ENCODE peak calls at places on chromosomes 13 and 19, in four cellular contexts. O is A549, K is Panc1, E is HL-60. V is an unnamed sample.

GRCh38 chr19:38001158-38001781 is 94.3 kb downstream of the SIPA1L3 start:
- DNase-seq in O (no peak), K (no peak), E (no peak), V (no peak)

GRCh38 chr19:48629599-48630288 is 7.4 kb downstream of the DBP start:
- DNase-seq in O (no peak), K (no peak), E (no peak), V (peak)

GRCh38 chr19:13640611-13641010 is 123.7 kb upstream of the MRI1 start:
- DNase-seq in O (no peak), K (no peak), E (no peak), V (no peak)

GRCh38 chr13:41708648-41709175 is 251.4 kb downstream of the RGCC start:
- DNase-seq in O (no peak), K (no peak), E (no peak), V (peak)

GRCh38 chr19:34399886-34400285 is 4.3 kb upstream of the PDCD2L start:
- DNase-seq in O (no peak), K (no peak), E (no peak), V (no peak)

GRCh38 chr19:44891016-44891882 is at the start of gene TOMM40:
- DNase-seq in O (peak), K (no peak), E (no peak), V (peak)

GRCh38 chr19:21256722-21257121 is 72.5 kb downstream of the ZNF708 start:
- DNase-seq in O (peak), K (no peak), E (peak), V (peak)

GRCh38 chr13:98333481-98333880 is 156.4 kb upstream of the RNF113B start:
- DNase-seq in O (no peak), K (no peak), E (no peak), V (no peak)

GRCh38 chr13:90553167-90553566 is 794.3 kb upstream of the MIR17HG start:
- DNase-seq in O (no peak), K (no peak), E (no peak), V (no peak)

GRCh38 chr13:44591316-44591715 is 15.2 kb upstream of the TSC22D1 start:
- DNase-seq in O (no peak), K (no peak), E (no peak), V (peak)

GRCh38 chr19:2266183-2266993 is 10.2 kb upstream of the JSRP1 start:
- DNase-seq in O (no peak), K (no peak), E (peak), V (no peak)

GRCh38 chr13:30224732-30225131 is 82.6 kb downstream of the KATNAL1 start:
- DNase-seq in O (peak), K (peak), E (no peak), V (no peak)

GRCh38 chr13:73060251-73061160 is 1.7 kb downstream of the KLF5 start:
- DNase-seq in O (no peak), K (no peak), E (no peak), V (no peak)

GRCh38 chr19:33063356-33064116 is 1.2 kb downstream of the RHPN2 start:
- DNase-seq in O (peak), K (no peak), E (no peak), V (peak)

GRCh38 chr13:96075953-96076543 is 13.9 kb upstream of the HS6ST3 start:
- DNase-seq in O (no peak), K (no peak), E (no peak), V (peak)

GRCh38 chr13:32314968-32315254 is 252 bp downstream of the ZAR1L start:
- DNase-seq in O (peak), K (peak), E (no peak), V (peak)

GRCh38 chr13:84870190-84870589 is 929.0 kb downstream of the SLITRK6 start:
- DNase-seq in O (peak), K (no peak), E (peak), V (peak)

GRCh38 chr19:2923510-2923909 is 21.3 kb downstream of the ZNF77 start:
- DNase-seq in O (no peak), K (no peak), E (no peak), V (no peak)

GRCh38 chr19:21202865-21203494 is 61.1 kb downstream of the ZNF431 start:
- DNase-seq in O (peak), K (peak), E (peak), V (peak)

GRCh38 chr13:50133277-50133953 is 118.2 kb downstream of the KCNRG start:
- DNase-seq in O (no peak), K (no peak), E (no peak), V (peak)

GRCh38 chr13:29754486-29754806 is 96.0 kb downstream of the UBL3 start:
- DNase-seq in O (peak), K (no peak), E (no peak), V (peak)

GRCh38 chr13:30149248-30149647 is 158.1 kb downstream of the KATNAL1 start:
- DNase-seq in O (no peak), K (no peak), E (no peak), V (no peak)

GRCh38 chr13:24269803-24270202 is 39.6 kb upstream of the C1QTNF9 start:
- DNase-seq in O (no peak), K (no peak), E (no peak), V (no peak)

GRCh38 chr19:45424191-45425058 is 708 bp upstream of the ERCC1 start:
- DNase-seq in O (peak), K (no peak), E (peak), V (peak)

GRCh38 chr19:16290692-16291091 is 33.9 kb upstream of the KLF2 start:
- DNase-seq in O (no peak), K (no peak), E (no peak), V (no peak)

GRCh38 chr19:12580180-12580694 is 29.0 kb upstream of the ZNF564 start:
- DNase-seq in O (no peak), K (no peak), E (no peak), V (no peak)

GRCh38 chr19:42422092-42422575 is 5.1 kb downstream of the LIPE start:
- DNase-seq in O (no peak), K (no peak), E (no peak), V (no peak)

GRCh38 chr13:109740121-109740520 is 46.3 kb downstream of the IRS2 start:
- DNase-seq in O (no peak), K (no peak), E (no peak), V (no peak)

GRCh38 chr19:48806818-48807589 is 3.8 kb downstream of the BCAT2 start:
- DNase-seq in O (peak), K (no peak), E (peak), V (peak)

GRCh38 chr13:25857830-25858229 is 194.0 kb downstream of the SHISA2 start:
- DNase-seq in O (no peak), K (no peak), E (no peak), V (no peak)

GRCh38 chr19:19540707-19541515 is 2.8 kb downstream of the CILP2 start:
- DNase-seq in O (peak), K (no peak), E (peak), V (peak)

GRCh38 chr19:42024622-42025111 is 30.6 kb upstream of the ATP1A3 start:
- DNase-seq in O (no peak), K (no peak), E (no peak), V (no peak)

GRCh38 chr13:99339736-99340392 is 32.7 kb upstream of the GPR183 start:
- DNase-seq in O (no peak), K (no peak), E (peak), V (no peak)

GRCh38 chr13:21675095-21676007 is 4.5 kb downstream of the FGF9 start:
- DNase-seq in O (no peak), K (no peak), E (no peak), V (peak)

GRCh38 chr13:40438022-40438692 is 228.3 kb downstream of the FOXO1 start:
- DNase-seq in O (no peak), K (no peak), E (no peak), V (no peak)

GRCh38 chr13:94464771-94465170 is 14.7 kb downstream of the DCT start:
- DNase-seq in O (no peak), K (no peak), E (no peak), V (no peak)

GRCh38 chr19:45470147-45471081 is 2.6 kb downstream of the FOSB start:
- DNase-seq in O (peak), K (no peak), E (no peak), V (no peak)

GRCh38 chr13:73210218-73210883 is 151.5 kb downstream of the KLF5 start:
- DNase-seq in O (peak), K (no peak), E (no peak), V (no peak)

DNA sequence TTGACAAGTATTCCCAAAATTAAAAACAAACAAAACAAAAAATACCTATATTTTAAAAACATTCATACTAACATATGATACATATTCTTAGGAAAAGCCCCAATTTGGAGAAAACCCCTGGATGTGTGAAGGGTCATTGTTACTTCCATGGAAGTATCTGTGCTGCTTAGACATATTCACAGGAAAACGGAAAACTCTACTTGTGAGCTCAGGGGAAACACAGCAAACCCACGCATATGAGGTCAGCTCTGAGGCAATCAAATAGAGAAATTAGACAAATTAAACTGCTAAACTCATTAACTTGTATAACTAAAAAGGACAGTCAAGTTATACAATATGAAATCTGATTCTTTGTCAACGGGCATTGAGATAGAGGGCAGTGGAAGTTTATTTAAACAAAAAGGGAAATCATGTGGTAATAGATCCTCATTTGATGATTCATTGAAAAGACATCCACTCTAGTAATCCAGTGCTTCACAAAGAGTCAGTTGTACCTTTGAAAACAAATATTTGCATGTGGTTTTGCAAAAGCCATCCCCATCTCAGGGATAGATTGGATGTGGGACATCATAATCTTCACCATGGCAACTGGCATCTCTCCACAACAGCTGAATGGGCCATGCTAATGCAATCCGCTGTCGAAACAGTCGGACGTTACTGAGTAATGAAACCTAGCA is 423.4 kb downstream of the ITGBL1 start:
- DNase-seq in O (peak), K (peak), E (no peak), V (no peak)
- TF ChIP-seq REST in O (no peak), K (no peak), E (no peak), V (no peak)

GRCh38 chr19:46861691-46862503 is 1.1 kb downstream of the ARHGAP35 start:
- DNase-seq in O (no peak), K (no peak), E (peak), V (peak)
- TF ChIP-seq REST in O (no peak), K (no peak), E (peak), V (no peak)

DNA sequence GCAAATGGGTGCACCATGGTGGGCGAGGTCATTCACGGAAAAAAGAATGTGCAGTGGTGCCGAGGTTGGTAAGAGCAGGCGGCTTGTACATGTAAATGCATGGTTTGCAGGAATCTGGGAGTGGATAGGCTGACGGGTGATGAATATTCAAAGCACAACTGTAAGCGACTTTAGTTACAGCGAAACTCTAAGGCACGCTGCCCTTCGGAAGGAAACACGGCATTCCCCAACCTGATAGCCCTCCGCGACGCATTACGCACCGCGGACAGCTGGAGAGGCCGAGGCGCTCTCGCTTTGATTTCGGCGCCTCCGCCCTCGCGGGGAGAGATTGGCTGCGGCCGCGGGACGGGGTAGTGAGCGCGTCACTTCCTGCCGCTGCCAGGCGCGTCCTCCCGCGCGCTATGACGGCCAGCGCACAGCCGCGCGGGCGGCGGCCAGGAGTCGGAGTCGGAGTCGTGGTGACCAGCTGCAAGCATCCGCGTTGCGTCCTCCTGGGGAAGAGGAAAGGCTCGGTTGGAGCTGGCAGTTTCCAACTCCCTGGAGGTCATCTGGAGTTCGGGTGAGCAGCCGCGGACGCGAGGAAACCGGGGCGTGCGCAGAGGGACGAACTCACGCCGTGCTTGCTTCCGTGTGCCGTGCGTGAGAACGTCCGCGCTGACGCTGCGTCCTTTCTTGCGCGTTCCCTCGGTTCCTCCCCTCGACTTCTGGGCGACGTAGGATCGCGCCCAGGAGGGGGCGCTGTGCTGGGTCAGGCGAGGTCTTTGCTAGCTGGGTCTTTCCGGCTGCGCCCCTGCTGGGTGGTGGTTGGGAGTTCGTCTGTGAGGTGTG is at the start of gene NUDT15:
- DNase-seq in O (peak), K (peak), E (peak), V (peak)
- TF ChIP-seq REST in O (no peak), K (no peak), E (peak), V (no peak)

GRCh38 chr13:74681891-74682290 is 547.7 kb upstream of the KLF12 start:
- DNase-seq in O (no peak), K (no peak), E (no peak), V (no peak)

GRCh38 chr13:74678308-74678958 is 544.2 kb upstream of the KLF12 start:
- DNase-seq in O (no peak), K (no peak), E (no peak), V (no peak)

GRCh38 chr13:74687452-74688180 is 553.4 kb upstream of the KLF12 start:
- DNase-seq in O (no peak), K (no peak), E (no peak), V (peak)

GRCh38 chr13:74683411-74683810 is 549.2 kb upstream of the KLF12 start:
- DNase-seq in O (no peak), K (no peak), E (no peak), V (peak)
- TF ChIP-seq REST in O (no peak), K (no peak), E (no peak), V (no peak)

GRCh38 chr19:54136086-54136863 is 1.3 kb upstream of the CNOT3 start:
- DNase-seq in O (no peak), K (no peak), E (no peak), V (peak)
- TF ChIP-seq REST in O (no peak), K (no peak), E (no peak), V (no peak)

DNA sequence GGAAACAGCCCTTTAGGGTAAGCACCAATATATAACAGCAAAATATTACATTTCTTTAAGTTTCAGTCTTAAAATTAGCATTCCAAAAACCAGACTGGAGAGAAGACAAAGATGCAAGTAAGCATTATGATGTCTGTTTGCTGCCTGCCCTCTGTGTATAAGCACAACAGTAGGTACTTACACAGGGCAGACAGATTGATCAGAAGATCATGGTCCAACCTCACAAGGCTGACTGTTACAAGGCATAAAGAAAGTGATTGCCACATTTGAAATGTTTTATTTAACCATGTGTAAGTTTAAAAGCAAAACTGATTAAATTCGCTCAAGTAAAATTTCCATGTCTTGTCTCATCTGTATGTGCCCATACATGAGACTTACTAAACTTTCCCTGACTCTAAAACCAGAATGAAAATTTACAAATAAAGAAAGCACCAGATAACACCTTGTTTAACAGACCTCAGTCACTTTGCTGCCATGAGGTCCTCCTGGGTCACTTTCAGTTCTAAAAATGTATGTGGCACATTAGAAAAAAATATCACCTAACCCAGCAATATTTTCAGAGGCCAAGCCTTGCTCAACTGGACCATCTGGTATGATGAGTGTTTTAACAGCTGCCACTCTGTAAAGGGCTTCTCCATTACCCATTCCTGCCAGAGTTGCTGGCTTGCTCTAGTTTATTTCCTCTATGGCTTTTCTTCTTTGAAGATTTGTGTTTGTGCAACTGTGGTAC is 297.0 kb downstream of the RBM26 start:
- DNase-seq in O (no peak), K (no peak), E (no peak), V (no peak)
- TF ChIP-seq REST in O (no peak), K (no peak), E (no peak), V (no peak)

GRCh38 chr19:6272411-6272791 is 7.4 kb downstream of the MLLT1 start:
- DNase-seq in O (no peak), K (no peak), E (no peak), V (no peak)
- TF ChIP-seq REST in O (no peak), K (no peak), E (no peak), V (no peak)

GRCh38 chr19:8902520-8902919 is 70.3 kb downstream of the MBD3L1 start:
- DNase-seq in O (no peak), K (no peak), E (no peak), V (no peak)
- TF ChIP-seq REST in O (no peak), K (no peak), E (no peak), V (no peak)

DNA sequence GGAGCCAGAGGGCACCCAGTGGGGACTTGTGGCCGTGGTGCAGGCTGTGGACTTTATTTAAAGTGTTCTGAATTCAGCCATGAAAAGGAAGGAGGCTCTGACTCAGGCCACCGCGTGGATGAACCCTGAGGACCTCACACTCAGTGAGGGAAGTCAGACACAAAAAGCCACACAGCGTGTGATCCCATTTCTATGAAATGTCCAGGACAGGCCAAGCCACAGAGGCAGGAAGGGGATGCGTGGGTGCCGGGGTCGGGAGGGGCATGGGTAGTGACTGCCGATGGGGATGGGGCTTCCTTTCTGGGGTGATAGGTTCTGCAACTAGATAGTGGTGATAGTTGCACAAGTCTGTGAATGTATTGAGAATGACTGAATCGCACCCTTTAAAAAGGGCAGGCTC is 8.7 kb upstream of the ZBTB7A start:
- DNase-seq in O (no peak), K (no peak), E (no peak), V (no peak)
- TF ChIP-seq REST in O (no peak), K (no peak), E (no peak), V (no peak)

V was measured in GM23338.